ENCODE peak calls at places on chromosomes 7 and 10, in nine cellular contexts. A is PC-9, G is SJSA1, R is trophoblast cell, T is GM23338, O is mesendoderm, V is endothelial cell of umbilical vein, E is transverse colon, I is DND-41. F is an unnamed sample. For H3K4me1 and H3K27me3, the result is how much of the 10 kb centered on the place peaks cover.

GRCh38 chr7:5064391-5065106 is 18.9 kb downstream of the RBAK start:
- DNase-seq in A (no peak), G (no peak), R (no peak), T (peak), O (peak), V (peak), E (no peak), I (no peak), F (peak)

GRCh38 chr7:80453699-80454340 is 58.0 kb downstream of the GNAT3 start:
- DNase-seq in A (no peak), G (no peak), R (no peak), T (peak), O (peak), V (peak), E (no peak), I (no peak), F (no peak)

GRCh38 chr10:5317547-5318107 is 47.1 kb upstream of the UCN3 start:
- DNase-seq in A (peak), G (peak), R (no peak), T (no peak), O (peak), V (peak), E (no peak), I (peak), F (peak)

GRCh38 chr10:104642311-104643022 is 1.4 kb downstream of the SORCS3 start:
- DNase-seq in A (no peak), G (peak), R (no peak), T (peak), O (peak), V (no peak), E (no peak), I (no peak), F (no peak)

GRCh38 chr7:55276896-55277295 is 88.2 kb upstream of the LANCL2 start:
- DNase-seq in A (no peak), G (no peak), R (no peak), T (no peak), O (no peak), V (no peak), E (no peak), I (no peak), F (no peak)

GRCh38 chr7:24580283-24580946 is 7.2 kb downstream of the PALS2 start:
- DNase-seq in A (no peak), G (no peak), R (no peak), T (no peak), O (no peak), V (peak), E (no peak), I (no peak), F (peak)

GRCh38 chr7:111869266-111869665 is 307.0 kb upstream of the IMMP2L start:
- DNase-seq in A (no peak), G (no peak), R (no peak), T (no peak), O (peak), V (no peak), E (no peak), I (no peak), F (no peak)

GRCh38 chr10:14751576-14752330 is 22.9 kb downstream of the FAM107B start:
- DNase-seq in A (no peak), G (no peak), R (no peak), T (peak), O (peak), V (no peak), E (peak), I (no peak), F (no peak)

GRCh38 chr10:97540669-97541500 is 31.7 kb upstream of the ANKRD2 start:
- DNase-seq in A (no peak), G (no peak), R (peak), T (peak), O (peak), V (no peak), E (no peak), I (no peak), F (no peak)

GRCh38 chr7:16223963-16224707 is 197.2 kb downstream of the CRPPA start:
- DNase-seq in A (no peak), G (peak), R (no peak), T (no peak), O (no peak), V (no peak), E (no peak), I (peak), F (no peak)

GRCh38 chr10:1629326-1630036 is 107.8 kb downstream of the ADARB2 start:
- DNase-seq in A (no peak), G (peak), R (no peak), T (peak), O (peak), V (no peak), E (no peak), I (no peak), F (no peak)

GRCh38 chr10:101011517-101012423 is 12.2 kb downstream of the LZTS2 start:
- DNase-seq in A (no peak), G (no peak), R (no peak), T (peak), O (peak), V (no peak), E (no peak), I (no peak), F (no peak)

GRCh38 chr10:60942604-60943269 is 1.2 kb downstream of the RHOBTB1 start:
- DNase-seq in A (peak), G (peak), R (no peak), T (peak), O (no peak), V (peak), E (peak), I (peak), F (peak)

GRCh38 chr7:88317422-88317821 is 10.7 kb upstream of the STEAP4 start:
- DNase-seq in A (no peak), G (no peak), R (no peak), T (no peak), O (no peak), V (no peak), E (no peak), I (no peak), F (peak)

GRCh38 chr7:24975172-24975571 is 4.8 kb downstream of the OSBPL3 start:
- DNase-seq in A (no peak), G (no peak), R (no peak), T (no peak), O (no peak), V (no peak), E (no peak), I (no peak), F (no peak)

GRCh38 chr10:97065128-97065527 is 120.6 kb downstream of the SLIT1 start:
- DNase-seq in A (peak), G (no peak), R (no peak), T (no peak), O (peak), V (no peak), E (no peak), I (no peak), F (peak)

GRCh38 chr7:11706666-11707605 is 125.1 kb downstream of the THSD7A start:
- DNase-seq in A (no peak), G (no peak), R (no peak), T (no peak), O (no peak), V (peak), E (peak), I (no peak), F (no peak)

GRCh38 chr10:79266543-79267312 is 80.5 kb upstream of the PPIF start:
- DNase-seq in A (peak), G (peak), R (peak), T (no peak), O (no peak), V (peak), E (peak), I (no peak), F (peak)

GRCh38 chr7:81284576-81284975 is 365.7 kb upstream of the SEMA3C start:
- DNase-seq in A (no peak), G (no peak), R (no peak), T (no peak), O (peak), V (peak), E (no peak), I (no peak), F (no peak)

GRCh38 chr10:130065251-130065650 is 45.4 kb downstream of the C10orf143 start:
- DNase-seq in A (no peak), G (peak), R (no peak), T (no peak), O (no peak), V (no peak), E (no peak), I (no peak), F (no peak)

GRCh38 chr10:50851884-50852671 is 33.3 kb downstream of the A1CF start:
- DNase-seq in A (no peak), G (no peak), R (no peak), T (peak), O (peak), V (no peak), E (no peak), I (no peak), F (no peak)

GRCh38 chr10:50850576-50851340 is 34.7 kb downstream of the A1CF start:
- DNase-seq in A (no peak), G (no peak), R (no peak), T (no peak), O (no peak), V (peak), E (no peak), I (no peak), F (no peak)

DNA sequence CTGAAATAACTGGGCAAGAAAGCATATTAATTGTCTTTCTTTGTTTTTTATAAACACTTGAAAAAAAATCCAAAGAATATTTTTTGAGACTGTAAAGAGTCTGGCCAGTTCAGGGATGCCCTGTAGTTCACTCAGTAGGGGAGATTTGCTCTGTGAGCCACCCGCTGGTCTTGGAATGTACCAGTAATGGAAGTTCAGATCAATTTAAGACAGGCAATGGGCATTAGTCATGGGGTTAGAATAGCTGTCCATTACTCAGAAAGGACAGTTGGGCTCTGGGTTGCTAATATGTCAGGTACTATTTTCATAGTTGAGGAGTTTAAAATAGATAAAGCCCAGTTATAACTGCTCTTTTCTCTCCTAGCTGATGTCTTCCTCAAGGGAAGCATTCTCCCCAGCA is 38.7 kb downstream of the A1CF start:
- DNase-seq in A (no peak), G (no peak), R (no peak), T (peak), O (peak), V (no peak), E (no peak), I (no peak), F (no peak)
- H3K27ac ChIP-seq in A (no peak), G (no peak), R (no peak), T (no peak), O (no peak), V (no peak), E (no peak), I (no peak), F (no peak)

GRCh38 chr10:11338160-11338844 is 273.1 kb downstream of the USP6NL start:
- DNase-seq in A (no peak), G (no peak), R (no peak), T (no peak), O (no peak), V (no peak), E (no peak), I (no peak), F (no peak)
- H3K4me1 ChIP-seq in A (under half), G (under half), R (under half), T (under half), O (under half), V (under half), E (under half), I (under half), F (under half)

DNA sequence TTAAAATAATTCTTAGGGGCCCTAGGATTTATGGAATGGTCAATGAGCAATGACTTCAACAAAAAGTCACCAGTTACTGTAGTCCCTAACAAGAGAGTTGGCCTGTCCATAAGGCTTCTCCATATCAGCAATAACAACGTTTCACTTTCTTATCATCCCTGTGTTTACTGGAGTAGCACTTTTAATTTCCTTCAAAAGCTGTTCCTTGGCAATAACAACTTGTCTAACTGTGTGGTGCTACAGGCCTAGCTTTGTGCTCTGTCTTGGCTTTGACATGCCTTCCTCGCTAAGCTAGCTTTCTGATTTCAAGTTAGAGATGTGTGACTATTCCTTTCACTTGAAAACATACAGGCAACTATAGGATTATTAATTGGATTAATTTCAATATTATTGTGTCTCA is 81.1 kb downstream of the JMJD1C start:
- DNase-seq in A (no peak), G (no peak), R (no peak), T (no peak), O (no peak), V (no peak), E (no peak), I (no peak), F (no peak)
- H3K27me3 ChIP-seq in A (under half), G (under half), R (under half), T (under half), O (under half), V (under half), E (under half), I (under half), F (under half)

GRCh38 chr10:121510201-121510771 is 88.0 kb downstream of the FGFR2 start:
- DNase-seq in A (no peak), G (no peak), R (peak), T (no peak), O (peak), V (no peak), E (no peak), I (no peak), F (peak)
- H3K27ac ChIP-seq in A (no peak), G (no peak), R (peak), T (no peak), O (no peak), V (no peak), E (peak), I (no peak), F (peak)

DNA sequence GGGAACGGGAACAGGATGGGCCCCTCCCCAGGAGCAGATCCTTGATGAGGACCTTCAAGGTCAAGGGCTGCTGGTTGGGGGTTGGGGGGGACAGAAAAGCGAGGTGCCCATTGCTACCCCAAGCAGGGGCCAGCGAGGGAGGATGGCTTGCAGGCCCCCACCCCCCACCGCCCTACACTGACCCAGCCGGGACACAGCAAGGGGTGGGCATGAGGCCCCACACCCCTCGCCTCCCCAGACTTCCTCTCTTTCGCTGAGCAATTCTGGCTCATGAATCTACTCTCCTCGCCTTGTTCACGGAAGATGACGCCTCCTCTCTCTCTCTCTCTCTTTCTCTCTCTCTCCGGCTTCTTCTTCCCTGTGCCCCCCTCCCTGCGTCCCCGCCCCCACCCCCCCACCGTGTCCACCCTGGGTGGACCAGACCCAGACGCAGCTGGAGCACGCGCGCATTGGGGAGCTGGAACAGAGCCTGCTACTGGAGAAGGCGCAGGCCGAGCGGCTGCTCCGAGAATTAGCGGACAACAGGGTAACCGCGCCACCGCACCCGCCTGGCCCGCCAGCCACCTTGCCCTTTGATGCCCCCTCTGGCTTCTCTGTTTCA is 81.1 kb upstream of the GTF2IRD1 start:
- DNase-seq in A (no peak), G (no peak), R (no peak), T (peak), O (peak), V (no peak), E (peak), I (no peak), F (no peak)
- H3K4me1 ChIP-seq in A (under half), G (under half), R (under half), T (under half), O (under half), V (under half), E (under half), I (under half), F (under half)

GRCh38 chr10:113552723-113553122 is at the start of gene HABP2:
- DNase-seq in A (no peak), G (no peak), R (no peak), T (no peak), O (no peak), V (no peak), E (no peak), I (no peak), F (no peak)
- H3K27me3 ChIP-seq in A (under half), G (under half), R (under half), T (half or more), O (under half), V (under half), E (under half), I (under half), F (under half)

GRCh38 chr7:151091988-151092387 is 5.7 kb downstream of the AGAP3 start:
- DNase-seq in A (no peak), G (no peak), R (no peak), T (no peak), O (no peak), V (no peak), E (no peak), I (no peak), F (no peak)

GRCh38 chr7:151094675-151095074 is 8.4 kb downstream of the AGAP3 start:
- DNase-seq in A (no peak), G (no peak), R (no peak), T (no peak), O (no peak), V (no peak), E (no peak), I (no peak), F (no peak)

GRCh38 chr7:151093748-151094147 is 7.5 kb downstream of the AGAP3 start:
- DNase-seq in A (no peak), G (no peak), R (no peak), T (no peak), O (no peak), V (no peak), E (no peak), I (no peak), F (no peak)

GRCh38 chr7:151091431-151091830 is 5.2 kb downstream of the AGAP3 start:
- DNase-seq in A (no peak), G (no peak), R (no peak), T (peak), O (peak), V (peak), E (peak), I (no peak), F (no peak)

DNA sequence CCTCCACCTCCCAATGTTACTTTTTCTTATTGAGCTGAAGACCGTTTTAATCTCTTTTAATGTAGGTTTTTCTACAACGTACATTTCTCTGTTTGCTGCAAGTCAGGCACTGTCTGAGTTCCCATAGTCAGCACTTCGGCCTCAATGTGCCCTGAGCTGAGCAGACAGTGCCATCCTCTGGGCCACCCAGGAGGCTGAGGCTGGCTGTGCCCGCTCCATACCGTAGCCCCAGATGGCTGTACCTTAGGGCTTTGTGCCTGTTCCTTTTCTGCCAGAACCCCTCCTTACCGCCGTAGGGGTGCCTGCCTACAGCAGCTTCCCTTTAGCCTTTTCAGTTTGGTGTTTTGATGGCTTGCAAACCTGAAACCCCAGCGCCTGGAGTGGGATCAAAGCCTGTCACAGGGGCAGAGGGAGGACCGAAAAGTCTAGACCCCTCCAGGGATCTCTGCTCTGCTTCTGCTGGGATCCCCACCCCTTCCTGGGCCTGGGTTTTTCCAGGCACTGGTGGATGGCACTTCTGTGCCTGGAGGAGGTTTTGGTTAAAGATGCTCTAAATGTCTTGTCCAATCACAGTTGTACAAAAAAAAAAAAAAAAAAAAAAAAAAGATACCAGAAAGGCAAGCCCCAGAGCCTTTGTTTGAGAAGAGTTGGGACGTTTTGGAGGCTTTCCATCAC is 9.0 kb downstream of the AGAP3 start:
- DNase-seq in A (no peak), G (no peak), R (no peak), T (no peak), O (no peak), V (no peak), E (no peak), I (no peak), F (no peak)
- H3K27ac ChIP-seq in A (no peak), G (no peak), R (no peak), T (no peak), O (no peak), V (no peak), E (no peak), I (no peak), F (no peak)

GRCh38 chr7:151687523-151688235 is 168.0 kb upstream of the RHEB start:
- DNase-seq in A (peak), G (peak), R (peak), T (peak), O (peak), V (peak), E (peak), I (no peak), F (peak)
- H3K4me1 ChIP-seq in A (half or more), G (half or more), R (under half), T (under half), O (under half), V (under half), E (under half), I (under half), F (under half)